ENCODE peak calls at places on chromosomes 6 and 20, in seven cellular contexts. One of them, this sample, is unnamed.

GRCh38 chr20:24153101-24154040 is 164.8 kb upstream of the GGTLC1 start:
- DNase-seq in endothelial cell: no peak
- DNase-seq in hepatocyte: no peak
- DNase-seq in cardiac muscle cell: no peak
- DNase-seq in B cell: no peak
- DNase-seq in uterus: no peak
- DNase-seq in AG09319: no peak
- DNase-seq in this sample: no peak

GRCh38 chr6:26743157-26743821 is 83.7 kb upstream of the ZNF322 start:
- DNase-seq in endothelial cell: peak
- DNase-seq in hepatocyte: peak
- DNase-seq in cardiac muscle cell: peak
- DNase-seq in B cell: no peak
- DNase-seq in uterus: no peak
- DNase-seq in AG09319: peak
- DNase-seq in this sample: no peak

GRCh38 chr6:33168202-33168601 is 24.1 kb downstream of the COL11A2 start:
- DNase-seq in endothelial cell: no peak
- DNase-seq in hepatocyte: no peak
- DNase-seq in cardiac muscle cell: no peak
- DNase-seq in B cell: peak
- DNase-seq in uterus: no peak
- DNase-seq in AG09319: no peak
- DNase-seq in this sample: no peak

GRCh38 chr6:3261518-3261820 is 2.7 kb downstream of the PSMG4 start:
- DNase-seq in endothelial cell: no peak
- DNase-seq in hepatocyte: no peak
- DNase-seq in cardiac muscle cell: no peak
- DNase-seq in B cell: no peak
- DNase-seq in uterus: no peak
- DNase-seq in AG09319: no peak
- DNase-seq in this sample: no peak

GRCh38 chr6:10627800-10628199 is 66.6 kb downstream of the C6orf52 start:
- DNase-seq in endothelial cell: no peak
- DNase-seq in hepatocyte: no peak
- DNase-seq in cardiac muscle cell: no peak
- DNase-seq in B cell: no peak
- DNase-seq in uterus: no peak
- DNase-seq in AG09319: no peak
- DNase-seq in this sample: no peak

GRCh38 chr20:57662028-57662312 is 41.7 kb upstream of the ZBP1 start:
- DNase-seq in endothelial cell: no peak
- DNase-seq in hepatocyte: no peak
- DNase-seq in cardiac muscle cell: no peak
- DNase-seq in B cell: no peak
- DNase-seq in uterus: no peak
- DNase-seq in AG09319: no peak
- DNase-seq in this sample: no peak

GRCh38 chr6:21593412-21593926 is at the start of gene SOX4:
- DNase-seq in endothelial cell: peak
- DNase-seq in hepatocyte: peak
- DNase-seq in cardiac muscle cell: peak
- DNase-seq in B cell: peak
- DNase-seq in uterus: peak
- DNase-seq in AG09319: peak
- DNase-seq in this sample: peak

GRCh38 chr20:47019106-47019824 is 124.6 kb downstream of the EYA2 start:
- DNase-seq in endothelial cell: no peak
- DNase-seq in hepatocyte: peak
- DNase-seq in cardiac muscle cell: peak
- DNase-seq in B cell: no peak
- DNase-seq in uterus: peak
- DNase-seq in AG09319: peak
- DNase-seq in this sample: no peak

GRCh38 chr6:17962436-17963031 is 24.9 kb downstream of the KIF13A start:
- DNase-seq in endothelial cell: no peak
- DNase-seq in hepatocyte: peak
- DNase-seq in cardiac muscle cell: peak
- DNase-seq in B cell: no peak
- DNase-seq in uterus: peak
- DNase-seq in AG09319: peak
- DNase-seq in this sample: no peak

GRCh38 chr20:61117725-61118124 is 134.3 kb upstream of the CDH4 start:
- DNase-seq in endothelial cell: no peak
- DNase-seq in hepatocyte: peak
- DNase-seq in cardiac muscle cell: no peak
- DNase-seq in B cell: no peak
- DNase-seq in uterus: no peak
- DNase-seq in AG09319: no peak
- DNase-seq in this sample: no peak

GRCh38 chr6:12132351-12133222 is 120.5 kb downstream of the HIVEP1 start:
- DNase-seq in endothelial cell: no peak
- DNase-seq in hepatocyte: no peak
- DNase-seq in cardiac muscle cell: no peak
- DNase-seq in B cell: no peak
- DNase-seq in uterus: no peak
- DNase-seq in AG09319: no peak
- DNase-seq in this sample: no peak

GRCh38 chr6:2558861-2559811 is 191.6 kb downstream of the MYLK4 start:
- DNase-seq in endothelial cell: no peak
- DNase-seq in hepatocyte: no peak
- DNase-seq in cardiac muscle cell: no peak
- DNase-seq in B cell: no peak
- DNase-seq in uterus: no peak
- DNase-seq in AG09319: no peak
- DNase-seq in this sample: no peak

GRCh38 chr20:433300-433975 is 25.3 kb downstream of the RBCK1 start:
- DNase-seq in endothelial cell: no peak
- DNase-seq in hepatocyte: no peak
- DNase-seq in cardiac muscle cell: no peak
- DNase-seq in B cell: no peak
- DNase-seq in uterus: no peak
- DNase-seq in AG09319: no peak
- DNase-seq in this sample: no peak

GRCh38 chr6:148221580-148221979 is 121.1 kb upstream of the SASH1 start:
- DNase-seq in endothelial cell: no peak
- DNase-seq in hepatocyte: no peak
- DNase-seq in cardiac muscle cell: no peak
- DNase-seq in B cell: no peak
- DNase-seq in uterus: no peak
- DNase-seq in AG09319: no peak
- DNase-seq in this sample: no peak

GRCh38 chr6:83600531-83600930 is 88.2 kb downstream of the PRSS35 start:
- DNase-seq in endothelial cell: no peak
- DNase-seq in hepatocyte: no peak
- DNase-seq in cardiac muscle cell: no peak
- DNase-seq in B cell: no peak
- DNase-seq in uterus: no peak
- DNase-seq in AG09319: no peak
- DNase-seq in this sample: no peak

GRCh38 chr6:96468681-96469224 is 52.9 kb upstream of the UFL1 start:
- DNase-seq in endothelial cell: no peak
- DNase-seq in hepatocyte: no peak
- DNase-seq in cardiac muscle cell: no peak
- DNase-seq in B cell: no peak
- DNase-seq in uterus: no peak
- DNase-seq in AG09319: no peak
- DNase-seq in this sample: no peak

GRCh38 chr6:25342784-25343183 is 63.6 kb downstream of the CARMIL1 start:
- DNase-seq in endothelial cell: no peak
- DNase-seq in hepatocyte: peak
- DNase-seq in cardiac muscle cell: no peak
- DNase-seq in B cell: no peak
- DNase-seq in uterus: no peak
- DNase-seq in AG09319: peak
- DNase-seq in this sample: no peak

DNA sequence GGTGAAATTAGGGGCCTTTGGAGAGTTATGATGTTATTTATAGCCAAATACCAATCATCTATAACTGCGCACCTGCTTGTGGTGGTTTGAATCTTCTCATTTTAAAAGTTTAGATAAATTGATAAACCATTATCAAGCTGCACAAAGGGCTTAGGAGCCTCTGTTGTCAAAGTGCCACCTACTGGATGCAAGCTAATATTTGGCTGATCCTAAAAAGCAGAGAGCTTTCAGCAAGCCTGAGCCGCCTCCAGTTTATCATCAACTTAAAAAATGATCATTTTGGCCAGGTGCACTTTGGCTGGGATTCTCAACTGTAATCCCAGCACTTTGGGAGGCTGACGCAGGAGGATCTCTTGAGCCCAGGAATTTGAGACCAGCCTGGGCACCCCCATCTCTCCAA is 58.5 kb upstream of the ATXN1 start:
- DNase-seq in endothelial cell: no peak
- DNase-seq in hepatocyte: no peak
- DNase-seq in cardiac muscle cell: no peak
- DNase-seq in B cell: no peak
- DNase-seq in uterus: no peak
- DNase-seq in AG09319: peak
- DNase-seq in this sample: no peak
- TF ChIP-seq CTCF in endothelial cell: no peak
- TF ChIP-seq CTCF in hepatocyte: no peak
- TF ChIP-seq CTCF in cardiac muscle cell: peak
- TF ChIP-seq CTCF in B cell: no peak
- TF ChIP-seq CTCF in uterus: peak
- TF ChIP-seq CTCF in AG09319: peak
- TF ChIP-seq CTCF in this sample: peak

GRCh38 chr20:21796059-21796458 is 90.6 kb downstream of the PAX1 start:
- DNase-seq in endothelial cell: no peak
- DNase-seq in hepatocyte: no peak
- DNase-seq in cardiac muscle cell: no peak
- DNase-seq in B cell: no peak
- DNase-seq in uterus: no peak
- DNase-seq in AG09319: no peak
- DNase-seq in this sample: no peak
- TF ChIP-seq CTCF in endothelial cell: no peak
- TF ChIP-seq CTCF in hepatocyte: no peak
- TF ChIP-seq CTCF in cardiac muscle cell: no peak
- TF ChIP-seq CTCF in B cell: no peak
- TF ChIP-seq CTCF in uterus: no peak
- TF ChIP-seq CTCF in AG09319: no peak
- TF ChIP-seq CTCF in this sample: peak

GRCh38 chr6:163600781-163601180 is 186.3 kb downstream of the QKI start:
- DNase-seq in endothelial cell: no peak
- DNase-seq in hepatocyte: no peak
- DNase-seq in cardiac muscle cell: no peak
- DNase-seq in B cell: no peak
- DNase-seq in uterus: no peak
- DNase-seq in AG09319: no peak
- DNase-seq in this sample: no peak
- TF ChIP-seq CTCF in endothelial cell: no peak
- TF ChIP-seq CTCF in hepatocyte: no peak
- TF ChIP-seq CTCF in cardiac muscle cell: no peak
- TF ChIP-seq CTCF in B cell: no peak
- TF ChIP-seq CTCF in uterus: no peak
- TF ChIP-seq CTCF in AG09319: no peak
- TF ChIP-seq CTCF in this sample: no peak

DNA sequence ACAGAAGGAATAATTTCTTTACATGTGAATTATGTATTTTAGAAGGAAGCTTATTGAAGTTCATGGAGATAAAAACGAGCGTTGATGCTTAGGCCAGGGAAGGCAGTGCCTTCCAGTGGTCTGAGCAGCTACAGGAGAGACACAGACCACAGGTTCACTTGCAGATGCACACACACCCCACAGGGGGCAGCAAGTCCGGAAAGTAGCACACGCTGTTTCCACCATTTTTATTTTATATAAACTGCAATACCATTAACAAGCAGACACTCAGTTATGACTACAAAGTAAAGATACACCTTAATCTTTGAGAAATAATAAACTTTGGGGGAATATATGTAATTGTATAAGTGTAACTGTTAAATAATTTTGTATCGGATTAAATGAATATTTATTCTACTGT is 13.5 kb upstream of the DACT2 start:
- DNase-seq in endothelial cell: peak
- DNase-seq in hepatocyte: no peak
- DNase-seq in cardiac muscle cell: no peak
- DNase-seq in B cell: no peak
- DNase-seq in uterus: no peak
- DNase-seq in AG09319: no peak
- DNase-seq in this sample: no peak
- TF ChIP-seq CTCF in endothelial cell: peak
- TF ChIP-seq CTCF in hepatocyte: peak
- TF ChIP-seq CTCF in cardiac muscle cell: peak
- TF ChIP-seq CTCF in B cell: no peak
- TF ChIP-seq CTCF in uterus: no peak
- TF ChIP-seq CTCF in AG09319: no peak
- TF ChIP-seq CTCF in this sample: peak

DNA sequence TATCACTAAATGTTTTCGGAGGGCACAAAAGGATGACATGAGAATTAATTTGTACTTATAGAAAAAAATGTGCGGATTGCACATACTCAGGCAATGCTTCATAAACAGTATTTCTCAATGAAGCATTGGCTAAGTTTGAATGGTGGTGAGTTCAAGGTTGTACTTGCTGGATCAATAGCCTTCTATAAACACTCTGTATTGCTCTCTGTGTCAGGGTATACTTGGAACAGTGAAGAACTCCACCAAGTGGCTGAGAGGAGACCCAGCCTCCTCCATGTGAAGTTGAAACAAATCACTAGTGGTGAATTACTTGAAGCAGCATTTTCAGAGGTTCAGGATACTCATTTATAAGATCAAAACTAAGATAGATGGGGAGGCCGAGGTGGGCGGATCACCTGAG is 360.6 kb downstream of the RIMS1 start:
- DNase-seq in endothelial cell: no peak
- DNase-seq in hepatocyte: peak
- DNase-seq in cardiac muscle cell: peak
- DNase-seq in B cell: no peak
- DNase-seq in uterus: no peak
- DNase-seq in AG09319: no peak
- DNase-seq in this sample: no peak
- TF ChIP-seq CTCF in endothelial cell: no peak
- TF ChIP-seq CTCF in hepatocyte: no peak
- TF ChIP-seq CTCF in cardiac muscle cell: no peak
- TF ChIP-seq CTCF in B cell: no peak
- TF ChIP-seq CTCF in uterus: no peak
- TF ChIP-seq CTCF in AG09319: no peak
- TF ChIP-seq CTCF in this sample: no peak

GRCh38 chr20:44642203-44643153 is 9.0 kb downstream of the ADA start:
- DNase-seq in endothelial cell: peak
- DNase-seq in hepatocyte: peak
- DNase-seq in cardiac muscle cell: peak
- DNase-seq in B cell: no peak
- DNase-seq in uterus: peak
- DNase-seq in AG09319: peak
- DNase-seq in this sample: no peak
- TF ChIP-seq CTCF in endothelial cell: no peak
- TF ChIP-seq CTCF in hepatocyte: peak
- TF ChIP-seq CTCF in cardiac muscle cell: no peak
- TF ChIP-seq CTCF in B cell: no peak
- TF ChIP-seq CTCF in uterus: no peak
- TF ChIP-seq CTCF in AG09319: no peak
- TF ChIP-seq CTCF in this sample: no peak